ENCODE peak calls at places on chromosomes 5 and 9, in four cellular contexts. J is fibroblast of pulmonary artery, V is lung, Z is dorsolateral prefrontal cortex. N is an unnamed sample.

GRCh38 chr9:133702798-133703570 is 35.2 kb downstream of the SARDH start:
- DNase-seq in V (no peak), J (no peak), Z (no peak), N (no peak)

GRCh38 chr5:77292026-77292757 is 81.7 kb downstream of the PDE8B start:
- DNase-seq in V (no peak), Z (no peak), J (no peak), N (peak)

GRCh38 chr5:81834021-81834660 is 83.2 kb upstream of the SSBP2 start:
- DNase-seq in Z (no peak), J (peak), V (no peak), N (no peak)

GRCh38 chr5:33440482-33441240 is at the start of gene TARS1:
- DNase-seq in V (peak), J (peak), Z (peak), N (peak)

GRCh38 chr5:172745406-172745805 is 25.6 kb downstream of the DUSP1 start:
- DNase-seq in J (no peak), V (no peak), Z (no peak), N (no peak)

GRCh38 chr5:163889369-163889768 is 383.9 kb downstream of the MAT2B start:
- DNase-seq in Z (no peak), J (peak), V (no peak), N (no peak)

GRCh38 chr5:129098488-129099183 is 4.1 kb downstream of the ISOC1 start:
- DNase-seq in V (no peak), Z (no peak), J (no peak), N (no peak)

GRCh38 chr5:75067434-75067833 is 15.1 kb upstream of the GCNT4 start:
- DNase-seq in J (no peak), Z (no peak), V (no peak), N (no peak)

GRCh38 chr9:3018691-3019230 is 174.9 kb upstream of the PUM3 start:
- DNase-seq in V (no peak), J (no peak), Z (no peak), N (no peak)

GRCh38 chr5:124289641-124290201 is 456.7 kb downstream of the ZNF608 start:
- DNase-seq in J (no peak), Z (peak), V (no peak), N (no peak)

GRCh38 chr9:126692759-126693427 is 79.2 kb downstream of the LMX1B start:
- DNase-seq in V (no peak), J (no peak), Z (no peak), N (no peak)

GRCh38 chr9:110960288-110960687 is 78.0 kb downstream of the LPAR1 start:
- DNase-seq in V (no peak), Z (no peak), J (no peak), N (no peak)

GRCh38 chr9:128026255-128027165 is 40.6 kb downstream of the NAIF1 start:
- DNase-seq in Z (no peak), V (no peak), J (peak), N (no peak)

GRCh38 chr5:10700516-10700915 is 60.5 kb downstream of the DAP start:
- DNase-seq in J (no peak), Z (no peak), V (no peak), N (no peak)

GRCh38 chr9:89274838-89275237 is 36.2 kb upstream of the CKS2 start:
- DNase-seq in J (peak), Z (no peak), V (no peak), N (peak)

GRCh38 chr9:96467784-96468183 is 17.8 kb downstream of the HABP4 start:
- DNase-seq in V (peak), J (no peak), Z (no peak), N (no peak)

GRCh38 chr9:130187523-130187846 is 15.3 kb downstream of the NCS1 start:
- DNase-seq in V (no peak), Z (no peak), J (no peak), N (no peak)

GRCh38 chr5:118611332-118611945 is 376.9 kb downstream of the DTWD2 start:
- DNase-seq in V (no peak), J (peak), Z (no peak), N (peak)

GRCh38 chr5:14060218-14060617 is 82.9 kb upstream of the TRIO start:
- DNase-seq in Z (no peak), V (no peak), J (no peak), N (no peak)

GRCh38 chr5:149658299-149658698 is 71.8 kb upstream of the PPARGC1B start:
- DNase-seq in Z (no peak), V (no peak), J (no peak), N (no peak)

GRCh38 chr5:159339451-159339850 is 9.2 kb upstream of the IL12B start:
- DNase-seq in V (no peak), Z (no peak), J (no peak), N (no peak)

GRCh38 chr9:68898781-68899439 is 115.0 kb downstream of the PRKACG start:
- DNase-seq in J (no peak), V (no peak), Z (no peak), N (no peak)

GRCh38 chr5:6886866-6887265 is 173.6 kb downstream of the TENT4A start:
- DNase-seq in Z (no peak), V (no peak), J (no peak), N (no peak)

GRCh38 chr9:8924529-8924928 is 1125.0 kb upstream of the DMAC1 start:
- DNase-seq in V (no peak), Z (no peak), J (no peak), N (no peak)

GRCh38 chr5:68396722-68397121 is 181.2 kb downstream of the PIK3R1 start:
- DNase-seq in Z (no peak), V (no peak), J (no peak), N (no peak)

GRCh38 chr9:16310288-16311145 is 560.0 kb downstream of the BNC2 start:
- DNase-seq in J (no peak), V (no peak), Z (no peak), N (no peak)

GRCh38 chr5:33997331-33997983 is 10.4 kb downstream of the AMACR start:
- DNase-seq in V (peak), Z (peak), J (peak), N (peak)

GRCh38 chr9:17531642-17532254 is 47.1 kb upstream of the SH3GL2 start:
- DNase-seq in V (no peak), J (peak), Z (peak), N (peak)

GRCh38 chr5:147310059-147310704 is 75.4 kb downstream of the STK32A start:
- DNase-seq in Z (peak), J (peak), V (peak), N (peak)

GRCh38 chr9:96618209-96619108 is 1.2 kb downstream of the CDC14B start:
- DNase-seq in V (no peak), J (peak), Z (peak), N (peak)

GRCh38 chr5:34013547-34013946 is 5.7 kb upstream of the AMACR start:
- DNase-seq in V (no peak), Z (no peak), J (no peak), N (no peak)

GRCh38 chr9:121390372-121390771 is 20.3 kb upstream of the STOM start:
- DNase-seq in Z (no peak), J (no peak), V (no peak), N (no peak)

GRCh38 chr5:40480392-40480791 is 199.3 kb upstream of the PTGER4 start:
- DNase-seq in Z (no peak), V (no peak), J (no peak), N (no peak)

GRCh38 chr5:61768692-61769281 is 436.7 kb downstream of the ZSWIM6 start:
- DNase-seq in V (no peak), Z (no peak), J (peak), N (peak)

GRCh38 chr9:104073098-104073769 is 20.9 kb upstream of the SMC2 start:
- DNase-seq in V (no peak), J (no peak), Z (no peak), N (no peak)

GRCh38 chr5:170408189-170408588 is 19.0 kb upstream of the KCNMB1 start:
- DNase-seq in V (no peak), J (no peak), Z (no peak), N (peak)

GRCh38 chr5:175520873-175521272 is 42.5 kb downstream of the SFXN1 start:
- DNase-seq in J (no peak), V (no peak), Z (no peak), N (no peak)

N was measured in astrocyte of the hippocampus.